ENCODE peak calls at places on chromosomes 5 and 9, in five cellular contexts. One of them, this sample, is unnamed.

GRCh38 chr9:15295761-15296405 is 11.1 kb downstream of the TTC39B start:
- DNase-seq in mucosa of gallbladder: no peak
- DNase-seq in activated T-cell treated with anti-CD3 and anti-CD28 coated beads, Interleukin-2, amount 50 U/mL, for 72 hours: no peak
- DNase-seq in lower leg skin: no peak
- DNase-seq in AG08396: peak; percentile 67
- DNase-seq in this sample: no peak

GRCh38 chr9:33233659-33234335 is 6.2 kb upstream of the SPINK4 start:
- DNase-seq in lower leg skin: peak; percentile 91
- DNase-seq in activated T-cell treated with anti-CD3 and anti-CD28 coated beads, Interleukin-2, amount 50 U/mL, for 72 hours: peak; percentile 19
- DNase-seq in mucosa of gallbladder: peak; percentile 94
- DNase-seq in AG08396: peak; percentile 78
- DNase-seq in this sample: peak; percentile 90

GRCh38 chr5:92599217-92599810 is 981.7 kb downstream of the NR2F1-AS1 start:
- DNase-seq in lower leg skin: no peak
- DNase-seq in activated T-cell treated with anti-CD3 and anti-CD28 coated beads, Interleukin-2, amount 50 U/mL, for 72 hours: no peak
- DNase-seq in AG08396: peak; percentile 3
- DNase-seq in mucosa of gallbladder: no peak
- DNase-seq in this sample: no peak

GRCh38 chr9:8468048-8468600 is 668.5 kb upstream of the DMAC1 start:
- DNase-seq in lower leg skin: no peak
- DNase-seq in AG08396: no peak
- DNase-seq in mucosa of gallbladder: no peak
- DNase-seq in activated T-cell treated with anti-CD3 and anti-CD28 coated beads, Interleukin-2, amount 50 U/mL, for 72 hours: no peak
- DNase-seq in this sample: no peak

GRCh38 chr5:125043781-125044391 is 297.4 kb upstream of the ZNF608 start:
- DNase-seq in mucosa of gallbladder: peak; percentile 88
- DNase-seq in AG08396: peak; percentile 29
- DNase-seq in activated T-cell treated with anti-CD3 and anti-CD28 coated beads, Interleukin-2, amount 50 U/mL, for 72 hours: no peak
- DNase-seq in lower leg skin: peak; percentile 85
- DNase-seq in this sample: peak; percentile 81

GRCh38 chr9:36164361-36164760 is 4.8 kb upstream of the CCIN start:
- DNase-seq in mucosa of gallbladder: no peak
- DNase-seq in AG08396: no peak
- DNase-seq in activated T-cell treated with anti-CD3 and anti-CD28 coated beads, Interleukin-2, amount 50 U/mL, for 72 hours: no peak
- DNase-seq in lower leg skin: no peak
- DNase-seq in this sample: no peak

GRCh38 chr9:36204906-36205547 is 14.3 kb downstream of the CLTA start:
- DNase-seq in mucosa of gallbladder: no peak
- DNase-seq in AG08396: no peak
- DNase-seq in activated T-cell treated with anti-CD3 and anti-CD28 coated beads, Interleukin-2, amount 50 U/mL, for 72 hours: no peak
- DNase-seq in lower leg skin: no peak
- DNase-seq in this sample: no peak

GRCh38 chr9:134621558-134622110 is 20.0 kb upstream of the COL5A1 start:
- DNase-seq in mucosa of gallbladder: no peak
- DNase-seq in activated T-cell treated with anti-CD3 and anti-CD28 coated beads, Interleukin-2, amount 50 U/mL, for 72 hours: no peak
- DNase-seq in AG08396: no peak
- DNase-seq in lower leg skin: peak; percentile 76
- DNase-seq in this sample: no peak

GRCh38 chr9:545480-545879 is 296.0 kb upstream of the DMRT1 start:
- DNase-seq in lower leg skin: no peak
- DNase-seq in AG08396: no peak
- DNase-seq in mucosa of gallbladder: no peak
- DNase-seq in activated T-cell treated with anti-CD3 and anti-CD28 coated beads, Interleukin-2, amount 50 U/mL, for 72 hours: no peak
- DNase-seq in this sample: no peak

GRCh38 chr9:79809477-79809876 is 237.7 kb downstream of the TLE4 start:
- DNase-seq in lower leg skin: no peak
- DNase-seq in AG08396: no peak
- DNase-seq in mucosa of gallbladder: no peak
- DNase-seq in activated T-cell treated with anti-CD3 and anti-CD28 coated beads, Interleukin-2, amount 50 U/mL, for 72 hours: no peak
- DNase-seq in this sample: no peak

GRCh38 chr5:151080620-151081425 is at the start of gene TNIP1:
- DNase-seq in activated T-cell treated with anti-CD3 and anti-CD28 coated beads, Interleukin-2, amount 50 U/mL, for 72 hours: peak; percentile 99
- DNase-seq in AG08396: peak; percentile 97
- DNase-seq in lower leg skin: peak; percentile 98
- DNase-seq in mucosa of gallbladder: peak; percentile 95
- DNase-seq in this sample: peak; percentile 93

GRCh38 chr5:176362098-176362442 is 506 bp upstream of the KIAA1191 start:
- DNase-seq in lower leg skin: no peak
- DNase-seq in mucosa of gallbladder: no peak
- DNase-seq in AG08396: no peak
- DNase-seq in activated T-cell treated with anti-CD3 and anti-CD28 coated beads, Interleukin-2, amount 50 U/mL, for 72 hours: no peak
- DNase-seq in this sample: no peak

GRCh38 chr9:97060796-97061195 is 21.9 kb upstream of the CTSV start:
- DNase-seq in AG08396: no peak
- DNase-seq in lower leg skin: peak; percentile 75
- DNase-seq in activated T-cell treated with anti-CD3 and anti-CD28 coated beads, Interleukin-2, amount 50 U/mL, for 72 hours: no peak
- DNase-seq in mucosa of gallbladder: no peak
- DNase-seq in this sample: no peak

GRCh38 chr5:150503977-150504620 is 3.8 kb upstream of the NDST1 start:
- DNase-seq in AG08396: peak; percentile 41
- DNase-seq in lower leg skin: no peak
- DNase-seq in mucosa of gallbladder: no peak
- DNase-seq in activated T-cell treated with anti-CD3 and anti-CD28 coated beads, Interleukin-2, amount 50 U/mL, for 72 hours: no peak
- DNase-seq in this sample: peak; percentile 88

GRCh38 chr5:139795074-139796001 is at the start of gene PSD2:
- DNase-seq in lower leg skin: no peak
- DNase-seq in activated T-cell treated with anti-CD3 and anti-CD28 coated beads, Interleukin-2, amount 50 U/mL, for 72 hours: no peak
- DNase-seq in mucosa of gallbladder: no peak
- DNase-seq in AG08396: peak; percentile 66
- DNase-seq in this sample: peak; percentile 31

GRCh38 chr5:150297236-150297890 is 5.3 kb downstream of the ARSI start:
- DNase-seq in activated T-cell treated with anti-CD3 and anti-CD28 coated beads, Interleukin-2, amount 50 U/mL, for 72 hours: no peak
- DNase-seq in mucosa of gallbladder: no peak
- DNase-seq in AG08396: no peak
- DNase-seq in lower leg skin: no peak
- DNase-seq in this sample: peak; percentile 39

GRCh38 chr9:121811140-121811539 is 159.7 kb downstream of the DAB2IP start:
- DNase-seq in AG08396: no peak
- DNase-seq in mucosa of gallbladder: no peak
- DNase-seq in activated T-cell treated with anti-CD3 and anti-CD28 coated beads, Interleukin-2, amount 50 U/mL, for 72 hours: no peak
- DNase-seq in lower leg skin: peak; percentile 80
- DNase-seq in this sample: no peak

GRCh38 chr5:5667136-5667554 is 244.7 kb downstream of the ICE1 start:
- DNase-seq in lower leg skin: no peak
- DNase-seq in AG08396: no peak
- DNase-seq in mucosa of gallbladder: no peak
- DNase-seq in activated T-cell treated with anti-CD3 and anti-CD28 coated beads, Interleukin-2, amount 50 U/mL, for 72 hours: no peak
- DNase-seq in this sample: no peak

GRCh38 chr9:2241461-2241874 is 226.3 kb downstream of the SMARCA2 start:
- DNase-seq in activated T-cell treated with anti-CD3 and anti-CD28 coated beads, Interleukin-2, amount 50 U/mL, for 72 hours: no peak
- DNase-seq in mucosa of gallbladder: no peak
- DNase-seq in lower leg skin: no peak
- DNase-seq in AG08396: no peak
- DNase-seq in this sample: peak; percentile 37

GRCh38 chr9:3262831-3263544 is 262.8 kb downstream of the RFX3 start:
- DNase-seq in mucosa of gallbladder: no peak
- DNase-seq in activated T-cell treated with anti-CD3 and anti-CD28 coated beads, Interleukin-2, amount 50 U/mL, for 72 hours: no peak
- DNase-seq in lower leg skin: no peak
- DNase-seq in AG08396: no peak
- DNase-seq in this sample: no peak

GRCh38 chr5:81429363-81429762 is 35.4 kb upstream of the ACOT12 start:
- DNase-seq in activated T-cell treated with anti-CD3 and anti-CD28 coated beads, Interleukin-2, amount 50 U/mL, for 72 hours: no peak
- DNase-seq in lower leg skin: no peak
- DNase-seq in mucosa of gallbladder: no peak
- DNase-seq in AG08396: no peak
- DNase-seq in this sample: no peak

GRCh38 chr5:6772886-6773285 is 59.7 kb downstream of the TENT4A start:
- DNase-seq in activated T-cell treated with anti-CD3 and anti-CD28 coated beads, Interleukin-2, amount 50 U/mL, for 72 hours: no peak
- DNase-seq in AG08396: no peak
- DNase-seq in mucosa of gallbladder: no peak
- DNase-seq in lower leg skin: no peak
- DNase-seq in this sample: no peak

This sample was measured in pancreas.